ENCODE peak calls at places on chromosomes 1 and 21, in six cellular contexts. One of them, this sample, is unnamed.

GRCh38 chr1:93206567-93206954 is 26.0 kb downstream of the CCDC18 start:
- DNase-seq in aorta: no peak
- DNase-seq in T follicular helper cell: no peak
- DNase-seq in ascending aorta: no peak
- DNase-seq in stomach: no peak
- DNase-seq in activated CD8-positive, alpha-beta memory T cell treated with anti-CD3 and anti-CD28 coated beads, Interleukin-2, amount 10 ng/mL, durations not matched to agents 7 days and 5 days: no peak
- DNase-seq in this sample: no peak

GRCh38 chr1:33099290-33100118 is 18.6 kb downstream of the AZIN2 start:
- DNase-seq in aorta: peak; percentile 77
- DNase-seq in T follicular helper cell: peak; percentile 50
- DNase-seq in stomach: peak; percentile 34
- DNase-seq in ascending aorta: peak; percentile 31
- DNase-seq in activated CD8-positive, alpha-beta memory T cell treated with anti-CD3 and anti-CD28 coated beads, Interleukin-2, amount 10 ng/mL, durations not matched to agents 7 days and 5 days: peak; percentile 96
- DNase-seq in this sample: peak; percentile 52

GRCh38 chr1:100038401-100039306 is 68.9 kb downstream of the SLC35A3 start:
- DNase-seq in activated CD8-positive, alpha-beta memory T cell treated with anti-CD3 and anti-CD28 coated beads, Interleukin-2, amount 10 ng/mL, durations not matched to agents 7 days and 5 days: peak; percentile 89
- DNase-seq in T follicular helper cell: peak; percentile 65
- DNase-seq in aorta: peak; percentile 77
- DNase-seq in ascending aorta: peak; percentile 10
- DNase-seq in stomach: peak; percentile 75
- DNase-seq in this sample: peak; percentile 69

GRCh38 chr1:152926091-152926490 is 17.7 kb downstream of the IVL start:
- DNase-seq in ascending aorta: no peak
- DNase-seq in aorta: no peak
- DNase-seq in T follicular helper cell: no peak
- DNase-seq in stomach: no peak
- DNase-seq in activated CD8-positive, alpha-beta memory T cell treated with anti-CD3 and anti-CD28 coated beads, Interleukin-2, amount 10 ng/mL, durations not matched to agents 7 days and 5 days: no peak
- DNase-seq in this sample: no peak

GRCh38 chr1:156875067-156875615 is 14.5 kb downstream of the NTRK1 start:
- DNase-seq in ascending aorta: no peak
- DNase-seq in T follicular helper cell: no peak
- DNase-seq in stomach: no peak
- DNase-seq in aorta: no peak
- DNase-seq in activated CD8-positive, alpha-beta memory T cell treated with anti-CD3 and anti-CD28 coated beads, Interleukin-2, amount 10 ng/mL, durations not matched to agents 7 days and 5 days: no peak
- DNase-seq in this sample: no peak

GRCh38 chr21:43597052-43597451 is 62.2 kb downstream of the HSF2BP start:
- DNase-seq in T follicular helper cell: no peak
- DNase-seq in activated CD8-positive, alpha-beta memory T cell treated with anti-CD3 and anti-CD28 coated beads, Interleukin-2, amount 10 ng/mL, durations not matched to agents 7 days and 5 days: no peak
- DNase-seq in stomach: no peak
- DNase-seq in aorta: no peak
- DNase-seq in ascending aorta: no peak
- DNase-seq in this sample: no peak

GRCh38 chr1:192378276-192378675 is 61.5 kb downstream of the RGS21 start:
- DNase-seq in ascending aorta: no peak
- DNase-seq in aorta: no peak
- DNase-seq in activated CD8-positive, alpha-beta memory T cell treated with anti-CD3 and anti-CD28 coated beads, Interleukin-2, amount 10 ng/mL, durations not matched to agents 7 days and 5 days: no peak
- DNase-seq in T follicular helper cell: no peak
- DNase-seq in stomach: no peak
- DNase-seq in this sample: no peak

GRCh38 chr1:165228676-165229075 is 127.8 kb downstream of the LMX1A start:
- DNase-seq in T follicular helper cell: no peak
- DNase-seq in ascending aorta: no peak
- DNase-seq in activated CD8-positive, alpha-beta memory T cell treated with anti-CD3 and anti-CD28 coated beads, Interleukin-2, amount 10 ng/mL, durations not matched to agents 7 days and 5 days: no peak
- DNase-seq in aorta: no peak
- DNase-seq in stomach: no peak
- DNase-seq in this sample: no peak

GRCh38 chr1:206496131-206496793 is 11.1 kb upstream of the RASSF5 start:
- DNase-seq in T follicular helper cell: no peak
- DNase-seq in aorta: no peak
- DNase-seq in stomach: peak; percentile 71
- DNase-seq in activated CD8-positive, alpha-beta memory T cell treated with anti-CD3 and anti-CD28 coated beads, Interleukin-2, amount 10 ng/mL, durations not matched to agents 7 days and 5 days: no peak
- DNase-seq in ascending aorta: no peak
- DNase-seq in this sample: no peak

GRCh38 chr1:38612956-38613355 is 246.6 kb downstream of the RRAGC start:
- DNase-seq in T follicular helper cell: no peak
- DNase-seq in stomach: no peak
- DNase-seq in activated CD8-positive, alpha-beta memory T cell treated with anti-CD3 and anti-CD28 coated beads, Interleukin-2, amount 10 ng/mL, durations not matched to agents 7 days and 5 days: no peak
- DNase-seq in aorta: no peak
- DNase-seq in ascending aorta: no peak
- DNase-seq in this sample: no peak